ENCODE peak calls at places on chromosomes 12 and 14, in six cellular contexts. U, K, P, Q, D and J are unnamed samples. For H3K27me3, H3K4me1 and H3K9me3, the result is how much of the 10 kb centered on the place peaks cover.

GRCh38 chr14:89409961-89410360 is 7.1 kb downstream of the FOXN3 start:
- DNase-seq in U (no peak), P (no peak), Q (no peak), D (no peak), K (no peak), J (no peak)

GRCh38 chr14:106610691-106611090 is 1084.3 kb downstream of the TMEM121 start:
- DNase-seq in K (no peak), U (no peak), P (no peak), D (no peak), Q (no peak), J (no peak)

GRCh38 chr14:100885196-100886030 is 18.1 kb downstream of the RTL1 start:
- DNase-seq in P (no peak), Q (peak), U (no peak), D (no peak), K (no peak), J (no peak)

GRCh38 chr14:26593377-26593776 is 4.5 kb downstream of the NOVA1 start:
- DNase-seq in D (no peak), Q (no peak), U (no peak), P (no peak), K (no peak), J (no peak)

GRCh38 chr12:77115471-77115870 is 50.1 kb upstream of the E2F7 start:
- DNase-seq in Q (no peak), K (no peak), U (no peak), P (no peak), D (no peak), J (no peak)

GRCh38 chr12:26298785-26299621 is 103.6 kb downstream of the SSPN start:
- DNase-seq in Q (no peak), K (no peak), P (peak), U (no peak), D (no peak), J (peak)

GRCh38 chr12:22268406-22268805 is 66.1 kb downstream of the ST8SIA1 start:
- DNase-seq in D (no peak), K (no peak), Q (no peak), U (no peak), P (no peak), J (no peak)

GRCh38 chr14:71289536-71289935 is 382.3 kb downstream of the PCNX1 start:
- DNase-seq in P (no peak), D (no peak), Q (no peak), U (no peak), K (no peak), J (no peak)

GRCh38 chr12:11840350-11840749 is 190.9 kb downstream of the ETV6 start:
- DNase-seq in D (no peak), U (no peak), P (no peak), K (no peak), Q (no peak), J (no peak)

GRCh38 chr14:21924479-21924878 is 250.9 kb upstream of the OR4E1 start:
- DNase-seq in D (no peak), P (peak), U (peak), K (no peak), Q (no peak), J (no peak)

GRCh38 chr12:91418691-91419090 is 236.1 kb upstream of the DCN start:
- DNase-seq in D (no peak), P (no peak), K (no peak), U (no peak), Q (no peak), J (no peak)

GRCh38 chr14:26896447-26896846 is 298.6 kb upstream of the NOVA1 start:
- DNase-seq in D (no peak), U (no peak), P (no peak), Q (no peak), K (no peak), J (no peak)

GRCh38 chr14:89123215-89123614 is 293.8 kb downstream of the FOXN3 start:
- DNase-seq in Q (no peak), P (no peak), D (no peak), U (no peak), K (no peak), J (no peak)

GRCh38 chr12:57735952-57736742 is 2.4 kb downstream of the AGAP2 start:
- DNase-seq in U (peak), Q (peak), P (no peak), K (no peak), D (no peak), J (no peak)

GRCh38 chr12:92136021-92136735 is 9.5 kb downstream of the BTG1 start:
- DNase-seq in D (no peak), P (no peak), Q (no peak), K (no peak), U (no peak), J (no peak)

GRCh38 chr12:23640754-23641153 is 308.7 kb downstream of the SOX5 start:
- DNase-seq in K (no peak), U (peak), Q (no peak), D (no peak), P (no peak), J (peak)

GRCh38 chr12:27003421-27004311 is 10.5 kb downstream of the TM7SF3 start:
- DNase-seq in P (no peak), K (no peak), Q (no peak), D (no peak), U (peak), J (peak)

GRCh38 chr14:20440882-20441281 is 4.9 kb upstream of the KLHL33 start:
- DNase-seq in P (peak), K (no peak), Q (no peak), U (no peak), D (no peak), J (no peak)

GRCh38 chr12:132453361-132454133 is 36.4 kb upstream of the FBRSL1 start:
- DNase-seq in P (no peak), U (peak), K (no peak), Q (no peak), D (no peak), J (no peak)

GRCh38 chr12:132451836-132452195 is 38.1 kb upstream of the FBRSL1 start:
- DNase-seq in Q (no peak), U (no peak), K (no peak), D (no peak), P (no peak), J (no peak)

GRCh38 chr12:132454154-132454948 is 35.6 kb upstream of the FBRSL1 start:
- DNase-seq in K (no peak), U (no peak), D (no peak), P (no peak), Q (no peak), J (no peak)

GRCh38 chr12:132451172-132451835 is 38.6 kb upstream of the FBRSL1 start:
- DNase-seq in K (no peak), D (no peak), U (no peak), Q (no peak), P (no peak), J (no peak)

DNA sequence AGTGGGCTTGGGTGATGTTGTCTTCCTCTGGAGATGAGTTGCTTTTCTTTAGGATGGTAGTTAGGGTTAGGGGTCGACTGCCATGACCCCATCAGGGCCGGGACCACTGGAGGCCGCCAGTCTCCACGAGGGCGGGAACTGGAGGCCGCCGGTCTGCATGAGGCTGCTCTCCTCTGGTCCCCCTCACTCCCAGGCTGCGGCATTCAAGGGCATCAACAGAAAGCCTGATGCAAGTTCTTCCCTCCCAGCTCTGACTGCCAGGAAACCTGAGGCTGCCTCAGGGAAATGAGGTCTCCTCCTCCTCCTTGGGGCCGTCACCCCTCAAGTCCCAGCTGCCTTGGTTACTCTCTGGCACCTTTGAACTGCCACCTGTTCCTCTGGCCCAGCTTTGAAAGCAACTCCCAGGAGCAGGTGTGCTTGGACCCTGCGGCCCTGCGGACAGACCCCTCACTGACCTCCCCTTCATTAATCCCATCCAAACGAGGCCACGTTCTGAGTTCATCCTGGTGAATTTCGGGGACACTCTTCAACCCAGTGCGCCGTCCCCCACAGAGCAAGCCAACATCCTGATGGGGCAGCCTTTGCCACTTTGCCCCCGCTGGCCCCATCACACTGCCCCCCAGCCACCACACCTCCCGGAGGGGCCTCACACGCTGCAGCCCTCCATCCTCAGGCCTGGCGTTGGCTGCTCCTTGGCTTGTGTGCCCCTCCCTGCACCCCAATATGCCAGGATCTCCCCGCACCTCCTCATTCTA is 37.2 kb upstream of the FBRSL1 start:
- DNase-seq in Q (no peak), P (no peak), U (no peak), D (no peak), K (no peak), J (no peak)
- H3K27me3 ChIP-seq in Q (half or more), P (under half), U (half or more), D (half or more), K (under half), J (under half)

DNA sequence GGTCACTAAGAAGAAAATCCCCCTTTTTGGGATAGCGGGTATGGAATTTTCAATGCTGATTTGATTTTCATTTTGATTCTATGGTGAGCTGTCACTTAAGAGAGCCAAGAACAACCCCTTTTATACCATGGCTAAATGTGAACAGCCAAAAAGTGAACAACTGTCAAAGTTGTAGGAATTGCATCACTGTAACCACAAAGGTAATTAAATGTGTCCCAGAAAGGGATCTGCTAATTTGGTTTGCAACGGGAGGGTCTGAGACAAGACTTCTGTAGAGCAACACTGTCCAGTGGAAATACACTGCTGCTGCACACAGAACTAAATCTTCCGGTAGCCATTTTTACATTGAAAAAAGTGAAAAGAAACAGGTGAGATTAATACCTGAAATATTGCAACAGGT is 14.6 kb downstream of the CHST11 start:
- DNase-seq in D (no peak), U (no peak), P (no peak), Q (no peak), K (no peak), J (no peak)
- H3K4me1 ChIP-seq in D (under half), U (under half), P (half or more), Q (under half), K (under half), J (under half)

GRCh38 chr12:47343684-47344567 is 264.2 kb upstream of the AMIGO2 start:
- DNase-seq in Q (no peak), D (no peak), U (no peak), K (no peak), P (no peak), J (no peak)
- H3K9me3 ChIP-seq in Q (under half), D (under half), U (under half), K (under half), P (under half), J (under half)

GRCh38 chr12:2393996-2394395 is 341.2 kb downstream of the CACNA1C start:
- DNase-seq in Q (no peak), U (no peak), K (no peak), D (no peak), P (no peak), J (no peak)
- H3K27me3 ChIP-seq in Q (under half), U (under half), K (under half), D (under half), P (under half), J (under half)

GRCh38 chr14:78721756-78722455 is 551.7 kb downstream of the NRXN3 start:
- DNase-seq in P (no peak), K (no peak), Q (no peak), D (no peak), U (no peak), J (no peak)

GRCh38 chr14:78725086-78725485 is 554.9 kb downstream of the NRXN3 start:
- DNase-seq in K (no peak), P (no peak), U (no peak), Q (no peak), D (no peak), J (no peak)
- H3K4me1 ChIP-seq in K (under half), P (under half), U (under half), Q (under half), D (under half), J (under half)